ENCODE peak calls at places on chromosomes 4 and X, in seven cellular contexts. One of them, this sample, is unnamed.

GRCh38 chr4:176668324-176668723 is 124.4 kb downstream of the VEGFC start:
- DNase-seq in AG04449: no peak
- DNase-seq in CD4-positive, alpha-beta T cell: no peak
- DNase-seq in RWPE2: no peak
- DNase-seq in NB4: no peak
- DNase-seq in HFF-Myc: no peak
- DNase-seq in RWPE1: no peak
- DNase-seq in this sample: no peak

GRCh38 chr4:155402941-155403340 is 26.2 kb upstream of the MAP9 start:
- DNase-seq in AG04449: no peak
- DNase-seq in CD4-positive, alpha-beta T cell: no peak
- DNase-seq in RWPE2: no peak
- DNase-seq in NB4: no peak
- DNase-seq in HFF-Myc: no peak
- DNase-seq in RWPE1: no peak
- DNase-seq in this sample: no peak

GRCh38 chr4:184942447-184943425 is 75.6 kb upstream of the HELT start:
- DNase-seq in AG04449: no peak
- DNase-seq in CD4-positive, alpha-beta T cell: no peak
- DNase-seq in RWPE2: no peak
- DNase-seq in NB4: no peak
- DNase-seq in HFF-Myc: no peak
- DNase-seq in RWPE1: no peak
- DNase-seq in this sample: no peak

GRCh38 chr4:111453216-111453615 is 692.0 kb upstream of the FAM241A start:
- DNase-seq in AG04449: no peak
- DNase-seq in CD4-positive, alpha-beta T cell: no peak
- DNase-seq in RWPE2: no peak
- DNase-seq in NB4: no peak
- DNase-seq in HFF-Myc: no peak
- DNase-seq in RWPE1: no peak
- DNase-seq in this sample: no peak

GRCh38 chr4:175622887-175623286 is 189.2 kb downstream of the GPM6A start:
- DNase-seq in AG04449: no peak
- DNase-seq in CD4-positive, alpha-beta T cell: no peak
- DNase-seq in RWPE2: no peak
- DNase-seq in NB4: no peak
- DNase-seq in HFF-Myc: no peak
- DNase-seq in RWPE1: no peak
- DNase-seq in this sample: no peak

GRCh38 chr4:15675363-15675762 is 6.3 kb upstream of the FAM200B start:
- DNase-seq in AG04449: no peak
- DNase-seq in CD4-positive, alpha-beta T cell: no peak
- DNase-seq in RWPE2: no peak
- DNase-seq in NB4: no peak
- DNase-seq in HFF-Myc: no peak
- DNase-seq in RWPE1: no peak
- DNase-seq in this sample: no peak

GRCh38 chrX:20414781-20415445 is 148.2 kb upstream of the RPS6KA3 start:
- DNase-seq in AG04449: no peak
- DNase-seq in CD4-positive, alpha-beta T cell: no peak
- DNase-seq in RWPE2: no peak
- DNase-seq in NB4: no peak
- DNase-seq in HFF-Myc: no peak
- DNase-seq in RWPE1: no peak
- DNase-seq in this sample: no peak

GRCh38 chr4:28555851-28556250 is 1695.2 kb downstream of the STIM2 start:
- DNase-seq in AG04449: no peak
- DNase-seq in CD4-positive, alpha-beta T cell: no peak
- DNase-seq in RWPE2: no peak
- DNase-seq in NB4: no peak
- DNase-seq in HFF-Myc: no peak
- DNase-seq in RWPE1: no peak
- DNase-seq in this sample: no peak

GRCh38 chrX:133859860-133860259 is 125.5 kb downstream of the GPC3 start:
- DNase-seq in AG04449: no peak
- DNase-seq in CD4-positive, alpha-beta T cell: no peak
- DNase-seq in RWPE2: no peak
- DNase-seq in NB4: no peak
- DNase-seq in HFF-Myc: peak
- DNase-seq in RWPE1: no peak
- DNase-seq in this sample: no peak

GRCh38 chrX:110321081-110321480 is 3.2 kb upstream of the AMMECR1 start:
- DNase-seq in AG04449: no peak
- DNase-seq in CD4-positive, alpha-beta T cell: no peak
- DNase-seq in RWPE2: no peak
- DNase-seq in NB4: no peak
- DNase-seq in HFF-Myc: no peak
- DNase-seq in RWPE1: no peak
- DNase-seq in this sample: no peak

GRCh38 chr4:153832720-153833287 is 43.9 kb upstream of the SFRP2 start:
- DNase-seq in AG04449: no peak
- DNase-seq in CD4-positive, alpha-beta T cell: no peak
- DNase-seq in RWPE2: no peak
- DNase-seq in NB4: no peak
- DNase-seq in HFF-Myc: no peak
- DNase-seq in RWPE1: no peak
- DNase-seq in this sample: no peak

GRCh38 chr4:144174401-144175067 is 34.0 kb upstream of the GYPA start:
- DNase-seq in AG04449: peak
- DNase-seq in CD4-positive, alpha-beta T cell: no peak
- DNase-seq in RWPE2: no peak
- DNase-seq in NB4: peak
- DNase-seq in HFF-Myc: peak
- DNase-seq in RWPE1: peak
- DNase-seq in this sample: no peak

GRCh38 chr4:142211444-142211843 is 575.1 kb downstream of the IL15 start:
- DNase-seq in AG04449: no peak
- DNase-seq in CD4-positive, alpha-beta T cell: no peak
- DNase-seq in RWPE2: no peak
- DNase-seq in NB4: no peak
- DNase-seq in HFF-Myc: no peak
- DNase-seq in RWPE1: no peak
- DNase-seq in this sample: no peak

GRCh38 chr4:88143504-88143903 is 14.9 kb downstream of the ABCG2 start:
- DNase-seq in AG04449: no peak
- DNase-seq in CD4-positive, alpha-beta T cell: no peak
- DNase-seq in RWPE2: no peak
- DNase-seq in NB4: no peak
- DNase-seq in HFF-Myc: no peak
- DNase-seq in RWPE1: peak
- DNase-seq in this sample: no peak

GRCh38 chrX:105167233-105167632 is 53.3 kb downstream of the TEX13A start:
- DNase-seq in AG04449: no peak
- DNase-seq in CD4-positive, alpha-beta T cell: no peak
- DNase-seq in RWPE2: no peak
- DNase-seq in NB4: no peak
- DNase-seq in HFF-Myc: no peak
- DNase-seq in RWPE1: no peak
- DNase-seq in this sample: no peak

DNA sequence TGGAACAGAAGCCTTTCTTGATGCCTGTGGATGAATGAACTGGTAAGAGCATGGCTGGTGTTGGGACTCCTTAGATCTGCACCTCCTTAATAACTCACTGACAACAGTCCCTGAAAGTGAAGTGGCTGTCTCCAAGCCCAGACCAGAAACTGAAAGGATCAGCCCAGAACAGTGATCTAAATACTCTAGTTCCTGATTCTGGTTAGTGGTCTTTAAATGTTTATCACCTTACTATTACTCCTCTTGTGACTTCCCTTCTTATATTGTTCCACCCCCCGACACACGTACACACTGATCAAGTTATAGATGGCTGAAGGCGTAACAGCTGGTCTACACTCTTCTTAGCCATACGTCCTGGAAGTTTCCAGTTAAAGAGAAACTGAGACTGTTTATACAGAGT is 33.8 kb upstream of the ARMCX2 start:
- DNase-seq in AG04449: no peak
- DNase-seq in CD4-positive, alpha-beta T cell: no peak
- DNase-seq in RWPE2: no peak
- DNase-seq in NB4: no peak
- DNase-seq in HFF-Myc: no peak
- DNase-seq in RWPE1: no peak
- DNase-seq in this sample: no peak
- TF ChIP-seq CTCF in AG04449: no peak
- TF ChIP-seq CTCF in CD4-positive, alpha-beta T cell: no peak
- TF ChIP-seq CTCF in RWPE2: no peak
- TF ChIP-seq CTCF in NB4: no peak
- TF ChIP-seq CTCF in HFF-Myc: no peak
- TF ChIP-seq CTCF in RWPE1: no peak
- TF ChIP-seq CTCF in this sample: no peak

GRCh38 chrX:108584617-108585211 is 145.1 kb downstream of the COL4A5 start:
- DNase-seq in AG04449: no peak
- DNase-seq in CD4-positive, alpha-beta T cell: no peak
- DNase-seq in RWPE2: no peak
- DNase-seq in NB4: peak
- DNase-seq in HFF-Myc: no peak
- DNase-seq in RWPE1: peak
- DNase-seq in this sample: no peak
- TF ChIP-seq CTCF in AG04449: peak
- TF ChIP-seq CTCF in CD4-positive, alpha-beta T cell: no peak
- TF ChIP-seq CTCF in RWPE2: peak
- TF ChIP-seq CTCF in NB4: peak
- TF ChIP-seq CTCF in HFF-Myc: peak
- TF ChIP-seq CTCF in RWPE1: no peak
- TF ChIP-seq CTCF in this sample: no peak

GRCh38 chrX:34365482-34365881 is 233.4 kb upstream of the FAM47A start:
- DNase-seq in AG04449: no peak
- DNase-seq in CD4-positive, alpha-beta T cell: no peak
- DNase-seq in RWPE2: no peak
- DNase-seq in NB4: peak
- DNase-seq in HFF-Myc: no peak
- DNase-seq in RWPE1: no peak
- DNase-seq in this sample: no peak
- TF ChIP-seq CTCF in AG04449: no peak
- TF ChIP-seq CTCF in CD4-positive, alpha-beta T cell: no peak
- TF ChIP-seq CTCF in RWPE2: peak
- TF ChIP-seq CTCF in NB4: no peak
- TF ChIP-seq CTCF in HFF-Myc: no peak
- TF ChIP-seq CTCF in RWPE1: no peak
- TF ChIP-seq CTCF in this sample: no peak

GRCh38 chr4:23680616-23681518 is 209.0 kb downstream of the PPARGC1A start:
- DNase-seq in AG04449: no peak
- DNase-seq in CD4-positive, alpha-beta T cell: no peak
- DNase-seq in RWPE2: no peak
- DNase-seq in NB4: no peak
- DNase-seq in HFF-Myc: no peak
- DNase-seq in RWPE1: no peak
- DNase-seq in this sample: no peak
- TF ChIP-seq CTCF in AG04449: no peak
- TF ChIP-seq CTCF in CD4-positive, alpha-beta T cell: no peak
- TF ChIP-seq CTCF in RWPE2: no peak
- TF ChIP-seq CTCF in NB4: no peak
- TF ChIP-seq CTCF in HFF-Myc: no peak
- TF ChIP-seq CTCF in RWPE1: no peak
- TF ChIP-seq CTCF in this sample: no peak

DNA sequence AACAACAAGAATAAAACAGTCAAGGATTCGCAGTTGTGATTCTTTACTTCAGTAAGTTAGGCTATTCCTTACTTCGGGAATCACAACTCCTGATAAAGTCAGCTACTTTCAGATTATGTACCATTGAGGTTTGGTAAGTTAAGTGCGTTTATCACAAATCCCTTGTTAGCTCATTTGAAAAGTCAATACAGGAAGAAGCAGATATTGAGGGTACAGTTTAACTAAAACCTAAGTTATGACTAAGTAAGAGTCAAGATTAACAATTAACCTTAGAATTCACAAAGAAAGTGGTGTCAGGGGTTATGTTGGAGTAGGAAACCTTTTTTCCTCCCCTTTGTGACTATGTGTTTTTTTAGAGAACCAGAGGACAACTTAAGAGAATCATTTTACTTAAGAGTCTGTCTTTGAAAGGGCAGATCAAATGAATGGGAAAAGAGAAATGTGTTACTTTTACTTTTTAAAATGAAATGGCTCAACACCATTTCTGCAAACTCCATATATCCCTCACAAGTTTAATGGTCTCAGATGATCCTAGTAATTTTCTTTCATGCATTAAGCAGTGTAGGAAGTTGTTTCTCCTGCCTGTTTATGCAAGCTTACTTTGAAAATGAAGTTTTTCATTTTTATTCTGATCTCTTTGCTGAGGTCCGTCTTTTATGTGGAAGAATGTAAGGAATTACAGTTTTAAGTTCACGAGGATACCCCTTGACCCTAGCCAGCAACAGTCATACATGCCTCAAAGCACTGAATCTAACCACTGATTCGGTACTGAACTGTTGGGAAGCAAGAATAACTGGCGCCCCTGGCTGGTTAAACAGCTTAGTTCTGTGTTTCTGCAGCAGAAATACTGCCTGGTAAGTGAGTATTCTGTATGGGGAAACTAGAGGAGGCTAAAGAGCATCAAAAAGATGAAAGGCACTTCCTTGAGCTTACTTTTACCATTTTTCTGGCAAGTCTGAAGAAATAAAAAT is 211.7 kb downstream of the SLC4A4 start:
- DNase-seq in AG04449: peak
- DNase-seq in CD4-positive, alpha-beta T cell: no peak
- DNase-seq in RWPE2: no peak
- DNase-seq in NB4: no peak
- DNase-seq in HFF-Myc: peak
- DNase-seq in RWPE1: no peak
- DNase-seq in this sample: no peak
- TF ChIP-seq CTCF in AG04449: no peak
- TF ChIP-seq CTCF in CD4-positive, alpha-beta T cell: no peak
- TF ChIP-seq CTCF in RWPE2: no peak
- TF ChIP-seq CTCF in NB4: no peak
- TF ChIP-seq CTCF in HFF-Myc: peak
- TF ChIP-seq CTCF in RWPE1: no peak
- TF ChIP-seq CTCF in this sample: no peak

DNA sequence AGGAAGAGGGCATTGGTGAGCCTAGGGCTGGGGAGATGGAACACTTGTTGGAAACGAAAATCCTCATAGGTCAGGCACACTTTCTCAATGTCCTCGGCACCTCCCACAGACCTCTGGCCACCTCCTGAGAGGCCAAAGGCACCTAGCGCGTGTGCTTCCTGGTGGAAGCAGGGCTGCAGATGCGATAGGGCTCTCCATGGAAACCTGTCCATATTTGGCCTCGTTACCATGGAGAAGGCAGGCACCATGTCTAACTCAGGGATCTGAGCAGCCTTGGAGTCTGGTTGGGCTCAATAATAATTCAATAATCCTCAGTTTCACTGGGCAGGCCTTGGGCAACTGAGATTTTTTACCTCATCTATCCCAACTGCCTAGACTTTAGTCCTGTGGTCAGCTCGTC is 58.3 kb downstream of the RAI2 start:
- DNase-seq in AG04449: no peak
- DNase-seq in CD4-positive, alpha-beta T cell: no peak
- DNase-seq in RWPE2: no peak
- DNase-seq in NB4: no peak
- DNase-seq in HFF-Myc: no peak
- DNase-seq in RWPE1: no peak
- DNase-seq in this sample: no peak
- TF ChIP-seq CTCF in AG04449: no peak
- TF ChIP-seq CTCF in CD4-positive, alpha-beta T cell: no peak
- TF ChIP-seq CTCF in RWPE2: no peak
- TF ChIP-seq CTCF in NB4: no peak
- TF ChIP-seq CTCF in HFF-Myc: no peak
- TF ChIP-seq CTCF in RWPE1: no peak
- TF ChIP-seq CTCF in this sample: no peak